ENCODE peak calls at places on chromosomes 4 and X, in ten cellular contexts. Q, K, N, O, L, B, D, X, E and G are unnamed samples.

GRCh38 chr4:149634368-149634767 is 181.3 kb downstream of the IQCM start:
- DNase-seq in N (no peak), X (no peak), D (no peak), E (no peak), K (no peak), Q (no peak), B (no peak), L (no peak), O (no peak), G (no peak)

GRCh38 chrX:107686792-107687191 is 58.5 kb downstream of the PRPS1 start:
- DNase-seq in X (no peak), O (no peak), L (no peak), K (no peak), B (no peak), D (peak), E (no peak), N (peak), Q (no peak), G (no peak)

GRCh38 chr4:99248714-99249113 is 29.7 kb upstream of the ADH6 start:
- DNase-seq in X (no peak), B (no peak), N (peak), K (peak), L (no peak), E (no peak), Q (no peak), O (no peak), D (peak), G (no peak)

GRCh38 chr4:156190606-156191005 is 236.9 kb upstream of the CTSO start:
- DNase-seq in B (no peak), O (no peak), E (no peak), D (peak), X (no peak), K (no peak), L (no peak), Q (no peak), N (peak), G (no peak)

GRCh38 chrX:65643046-65643785 is 24.2 kb upstream of the MSN start:
- DNase-seq in Q (no peak), B (peak), L (no peak), E (no peak), K (peak), X (no peak), O (no peak), N (peak), D (peak), G (no peak)

GRCh38 chrX:103503163-103503852 is 16.0 kb downstream of the RAB40A start:
- DNase-seq in L (no peak), D (no peak), N (no peak), B (no peak), K (no peak), Q (no peak), E (no peak), X (no peak), O (no peak), G (no peak)

GRCh38 chr4:23260510-23260909 is 567.8 kb downstream of the GBA3 start:
- DNase-seq in L (no peak), O (no peak), E (no peak), D (no peak), X (no peak), N (no peak), K (no peak), B (no peak), Q (no peak), G (no peak)

GRCh38 chrX:133607419-133608348 is 192.4 kb upstream of the GPC4 start:
- DNase-seq in X (no peak), B (no peak), L (no peak), K (no peak), E (no peak), N (no peak), O (no peak), D (no peak), Q (no peak), G (no peak)

GRCh38 chrX:57172544-57172943 is 35.3 kb upstream of the SPIN2A start:
- DNase-seq in L (no peak), Q (no peak), D (peak), B (no peak), X (no peak), O (no peak), E (no peak), K (no peak), N (no peak), G (no peak)

GRCh38 chrX:16124201-16124600 is 836 bp downstream of the GRPR start:
- DNase-seq in E (no peak), Q (no peak), L (no peak), D (no peak), N (no peak), X (no peak), O (no peak), K (no peak), B (no peak), G (no peak)

GRCh38 chr4:55385201-55385649 is 10.5 kb upstream of the TMEM165 start:
- DNase-seq in D (peak), L (no peak), B (no peak), X (no peak), O (no peak), K (no peak), N (peak), Q (no peak), E (no peak), G (no peak)

GRCh38 chr4:150244600-150244999 is 166.4 kb downstream of the DCLK2 start:
- DNase-seq in O (no peak), X (no peak), N (peak), B (no peak), Q (no peak), E (no peak), L (no peak), K (no peak), D (peak), G (no peak)

GRCh38 chr4:9931196-9931595 is 90.1 kb downstream of the SLC2A9 start:
- DNase-seq in E (no peak), X (no peak), O (no peak), D (no peak), B (no peak), N (no peak), Q (no peak), L (no peak), K (no peak), G (no peak)

GRCh38 chr4:13665711-13666660 is 38.5 kb upstream of the BOD1L1 start:
- DNase-seq in E (no peak), N (no peak), B (no peak), D (no peak), K (no peak), Q (no peak), X (no peak), O (no peak), L (no peak), G (no peak)

GRCh38 chr4:141668200-141668599 is 31.8 kb downstream of the IL15 start:
- DNase-seq in N (no peak), B (no peak), K (no peak), X (no peak), Q (no peak), E (no peak), O (no peak), D (no peak), L (no peak), G (no peak)

GRCh38 chrX:146481735-146482134 is 327.8 kb upstream of the CXorf51B start:
- DNase-seq in O (no peak), L (no peak), E (no peak), N (no peak), B (no peak), K (no peak), D (no peak), Q (no peak), X (no peak), G (no peak)
- TF ChIP-seq CTCF in O (no peak), L (no peak), E (no peak), N (no peak), B (no peak), K (no peak), D (no peak), Q (no peak), X (no peak), G (no peak)

GRCh38 chr4:5995901-5996623 is 22.2 kb downstream of the C4orf50 start:
- DNase-seq in E (no peak), B (no peak), D (no peak), O (no peak), X (peak), L (no peak), K (no peak), Q (no peak), N (no peak), G (no peak)

GRCh38 chr4:5996641-5997040 is 21.6 kb downstream of the C4orf50 start:
- DNase-seq in E (no peak), X (no peak), B (no peak), Q (no peak), N (no peak), D (no peak), O (no peak), L (no peak), K (no peak), G (no peak)

GRCh38 chr4:5992171-5993062 is 25.8 kb downstream of the C4orf50 start:
- DNase-seq in Q (no peak), X (no peak), B (no peak), N (no peak), L (no peak), E (no peak), D (no peak), O (no peak), K (no peak), G (no peak)

GRCh38 chr4:5993063-5993745 is 25.0 kb downstream of the C4orf50 start:
- DNase-seq in E (no peak), N (no peak), K (no peak), D (no peak), L (no peak), X (no peak), B (no peak), Q (no peak), O (no peak), G (no peak)

GRCh38 chr4:5993876-5994811 is 24.1 kb downstream of the C4orf50 start:
- DNase-seq in X (no peak), O (no peak), B (no peak), K (no peak), Q (no peak), D (no peak), N (no peak), L (no peak), E (no peak), G (no peak)
- TF ChIP-seq CTCF in X (no peak), O (no peak), B (no peak), K (no peak), Q (no peak), D (no peak), N (no peak), L (no peak), E (no peak), G (no peak)

GRCh38 chr4:60461551-60461950 is 738.6 kb upstream of the ADGRL3 start:
- DNase-seq in X (no peak), Q (no peak), K (no peak), L (no peak), O (no peak), B (no peak), D (no peak), E (no peak), N (no peak), G (no peak)

DNA sequence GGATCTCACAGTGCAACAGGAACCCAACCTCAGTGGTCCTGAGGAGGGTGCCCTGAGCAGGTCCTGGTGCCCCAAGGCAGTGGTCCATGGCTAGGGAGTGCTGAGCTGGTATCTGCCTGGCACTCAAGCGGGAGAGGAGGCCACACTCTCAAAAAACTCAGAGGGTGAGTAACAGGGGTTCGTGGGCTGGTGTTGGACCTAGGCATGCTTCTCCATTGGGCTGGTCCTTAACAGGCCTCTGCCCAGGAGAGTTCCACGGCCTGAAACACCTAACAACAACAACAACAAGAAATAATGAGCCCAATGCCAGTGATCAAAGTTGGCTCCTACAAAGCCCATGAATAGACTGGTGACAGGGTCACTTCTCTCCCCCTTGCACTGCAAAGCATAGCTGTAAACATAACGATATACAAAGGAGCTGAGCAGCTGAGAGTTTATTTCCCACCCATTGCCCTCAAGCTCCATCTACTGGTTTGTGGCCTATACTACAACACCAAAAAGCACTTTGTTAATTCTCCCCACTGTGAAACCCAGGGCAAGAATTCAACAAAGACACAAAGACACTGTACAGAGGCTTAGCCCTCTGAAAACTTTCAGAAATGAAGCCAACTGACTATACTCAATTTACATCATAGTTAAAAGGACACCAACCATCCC is 736.2 kb upstream of the ADGRL3 start:
- DNase-seq in B (no peak), K (no peak), N (no peak), E (no peak), Q (no peak), X (no peak), O (no peak), L (no peak), D (no peak), G (no peak)
- TF ChIP-seq CTCF in B (no peak), K (no peak), N (no peak), E (no peak), Q (peak), X (peak), O (no peak), L (no peak), D (peak), G (peak)

GRCh38 chrX:127459784-127460183 is 592.4 kb downstream of the ACTRT1 start:
- DNase-seq in Q (no peak), N (no peak), B (no peak), E (no peak), D (no peak), L (no peak), X (no peak), O (no peak), K (peak), G (peak)
- TF ChIP-seq CTCF in Q (no peak), N (no peak), B (no peak), E (no peak), D (no peak), L (no peak), X (no peak), O (no peak), K (no peak), G (peak)

GRCh38 chr4:172998527-172999469 is 169.8 kb upstream of the GALNT7 start:
- DNase-seq in L (no peak), B (no peak), Q (no peak), X (no peak), D (peak), N (peak), E (no peak), O (no peak), K (peak), G (no peak)

GRCh38 chr4:173002840-173003561 is 165.6 kb upstream of the GALNT7 start:
- DNase-seq in D (no peak), O (no peak), B (no peak), K (no peak), X (no peak), N (no peak), Q (no peak), E (no peak), L (no peak), G (no peak)

GRCh38 chr4:172997217-172997609 is 171.4 kb upstream of the GALNT7 start:
- DNase-seq in B (no peak), X (no peak), Q (no peak), L (no peak), O (no peak), K (no peak), N (no peak), E (no peak), D (no peak), G (no peak)

GRCh38 chr4:172997851-172998250 is 170.8 kb upstream of the GALNT7 start:
- DNase-seq in D (no peak), E (no peak), K (no peak), O (no peak), B (no peak), Q (no peak), X (no peak), L (no peak), N (no peak), G (no peak)

DNA sequence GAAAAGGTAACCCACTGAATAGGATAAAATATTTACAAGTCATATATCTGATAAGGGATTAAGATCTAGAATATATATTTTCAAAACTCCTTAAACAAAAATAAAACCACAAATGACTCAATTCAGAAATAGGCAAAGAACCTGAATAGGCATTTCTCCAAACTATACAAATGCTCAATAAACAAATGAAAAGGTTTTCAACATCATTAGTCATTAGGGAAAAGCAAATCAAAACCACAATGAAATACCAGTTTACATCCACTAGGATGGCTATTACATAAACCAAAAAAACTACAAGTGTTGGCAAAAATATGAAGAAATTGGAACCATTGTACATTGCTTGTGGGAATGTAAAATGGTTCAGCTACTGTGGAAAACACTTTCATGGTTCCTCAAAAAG is 167.0 kb upstream of the GALNT7 start:
- DNase-seq in O (no peak), D (peak), B (no peak), Q (no peak), L (no peak), X (no peak), N (peak), E (no peak), K (no peak), G (no peak)
- TF ChIP-seq CTCF in O (no peak), D (peak), B (no peak), Q (no peak), L (no peak), X (no peak), N (no peak), E (no peak), K (no peak), G (no peak)

DNA sequence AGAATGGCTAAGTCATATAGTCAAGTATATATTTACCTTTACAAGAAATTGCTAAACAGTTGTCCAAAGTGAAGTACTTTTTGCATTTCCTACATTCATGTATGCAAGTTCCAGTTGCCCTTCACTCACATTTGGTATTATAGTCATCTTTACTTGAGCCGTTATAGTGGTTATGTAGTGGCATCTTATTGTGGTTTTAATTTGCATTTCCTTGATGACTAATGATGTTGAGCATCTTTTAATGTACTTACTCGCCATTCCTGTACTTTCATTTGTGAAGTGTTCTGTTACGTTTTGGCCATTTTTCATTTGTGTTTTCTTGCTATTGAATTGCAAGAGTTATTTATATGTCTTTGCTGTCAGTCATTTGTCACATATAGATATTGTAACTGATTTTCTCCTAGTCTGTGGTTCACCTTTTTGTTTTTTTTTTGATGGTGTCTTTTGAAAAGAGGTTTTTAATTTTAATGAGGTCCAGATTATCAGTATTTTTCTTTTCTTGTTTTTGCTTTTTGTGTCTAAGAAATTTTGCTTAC is 27.6 kb downstream of the ARFIP1 start:
- DNase-seq in D (peak), E (no peak), L (no peak), N (peak), B (no peak), K (no peak), X (no peak), O (no peak), Q (no peak), G (no peak)
- TF ChIP-seq CTCF in D (no peak), E (no peak), L (no peak), N (no peak), B (no peak), K (no peak), X (no peak), O (no peak), Q (no peak), G (no peak)

GRCh38 chrX:129609395-129609794 is 45.4 kb downstream of the APLN start:
- DNase-seq in O (no peak), L (no peak), K (no peak), B (no peak), D (no peak), Q (no peak), X (no peak), N (no peak), E (no peak), G (no peak)
- TF ChIP-seq CTCF in O (no peak), L (no peak), K (no peak), B (no peak), D (peak), Q (no peak), X (peak), N (peak), E (no peak), G (no peak)

DNA sequence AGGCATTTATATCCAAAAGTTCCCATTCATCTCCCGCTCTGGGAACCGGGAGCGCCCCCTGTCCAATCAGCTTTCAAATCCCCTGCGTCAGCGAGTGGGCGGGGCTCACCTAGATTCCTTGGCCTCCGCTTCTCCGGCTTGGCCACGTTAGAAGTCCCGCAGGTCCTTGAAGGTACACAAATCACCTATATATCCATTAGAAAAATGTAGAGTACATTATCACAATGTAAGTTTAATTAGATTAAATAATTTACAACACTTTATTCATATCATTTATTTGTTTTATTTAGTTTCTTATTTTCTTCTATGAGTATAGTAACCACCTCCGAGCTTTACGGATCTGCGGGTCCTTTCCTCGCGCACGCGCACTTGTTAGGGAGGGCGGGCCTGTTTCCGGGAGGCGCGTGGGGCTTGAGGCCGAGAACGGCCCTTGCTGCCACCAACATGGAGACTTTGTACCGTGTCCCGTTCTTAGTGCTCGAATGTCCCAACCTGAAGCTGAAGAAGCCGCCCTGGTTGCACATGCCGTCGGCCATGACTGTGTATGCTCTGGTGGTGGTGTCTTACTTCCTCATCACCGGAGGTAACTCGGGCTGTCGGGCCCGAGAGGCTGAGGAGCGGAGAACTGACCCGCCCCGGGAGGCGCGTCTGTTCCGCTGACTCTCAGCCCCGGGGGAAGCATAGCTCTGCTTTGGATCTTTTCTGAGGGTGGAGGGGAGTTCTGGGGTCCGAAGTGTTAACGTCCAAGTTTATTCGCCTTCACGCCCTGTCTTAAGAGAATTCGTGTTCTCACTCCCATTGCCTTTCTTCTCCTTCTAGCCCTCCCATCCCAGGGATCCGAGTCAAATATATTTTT is at the start of gene OSTC:
- DNase-seq in O (peak), E (peak), X (peak), B (peak), Q (peak), N (peak), D (peak), K (peak), L (peak), G (peak)
- TF ChIP-seq CTCF in O (no peak), E (no peak), X (no peak), B (no peak), Q (no peak), N (peak), D (peak), K (no peak), L (no peak), G (no peak)

DNA sequence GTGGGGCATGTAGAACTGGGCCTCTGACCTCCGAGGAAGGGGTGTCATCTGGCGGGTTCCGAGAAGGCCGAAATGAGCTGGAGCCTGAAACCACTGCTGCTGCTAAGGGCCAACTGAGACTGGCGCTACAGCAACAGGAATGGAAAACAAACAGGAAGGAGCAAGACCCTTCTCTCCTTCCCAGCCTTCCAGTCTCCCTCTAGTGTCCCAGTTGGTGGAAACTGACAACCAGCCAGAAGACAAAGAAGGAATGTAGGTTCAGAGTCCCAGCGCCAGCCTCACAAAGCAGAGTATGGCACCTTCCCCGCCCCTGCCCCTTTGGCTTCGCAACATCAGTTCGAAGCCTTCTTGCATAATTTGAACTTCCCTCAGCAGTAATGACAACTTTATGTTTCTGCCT is 24.4 kb upstream of the PDZD4 start:
- DNase-seq in D (no peak), X (no peak), E (no peak), O (no peak), K (no peak), L (no peak), Q (no peak), N (no peak), B (no peak), G (no peak)
- TF ChIP-seq CTCF in D (no peak), X (no peak), E (no peak), O (no peak), K (no peak), L (no peak), Q (no peak), N (no peak), B (no peak), G (no peak)